ENCODE peak calls at places on chromosomes 11 and 22, in four cellular contexts. B, K, P and Y are unnamed samples.

GRCh38 chr11:35347921-35348331 is 71.4 kb downstream of the SLC1A2 start:
- DNase-seq in P (no peak), K (no peak), B (no peak), Y (peak)

GRCh38 chr22:41106122-41106968 is 14.0 kb downstream of the EP300 start:
- DNase-seq in K (no peak), P (no peak), B (no peak), Y (peak)

GRCh38 chr11:14612624-14613023 is 31.0 kb upstream of the PDE3B start:
- DNase-seq in B (no peak), P (no peak), K (no peak), Y (no peak)

GRCh38 chr22:28438183-28438778 is 241.4 kb downstream of the TTC28 start:
- DNase-seq in B (no peak), P (no peak), K (no peak), Y (no peak)

GRCh38 chr11:78641541-78641940 is 66.9 kb upstream of the NARS2 start:
- DNase-seq in P (no peak), K (no peak), B (no peak), Y (no peak)

GRCh38 chr11:108601150-108601549 is 7.6 kb upstream of the EXPH5 start:
- DNase-seq in K (no peak), P (no peak), B (no peak), Y (peak)

GRCh38 chr11:14578551-14578956 is 58.4 kb upstream of the PSMA1 start:
- DNase-seq in P (peak), B (peak), K (peak), Y (peak)

GRCh38 chr11:15212876-15213275 is 98.2 kb downstream of the INSC start:
- DNase-seq in K (no peak), B (no peak), P (no peak), Y (no peak)

GRCh38 chr11:104134760-104135159 is 29.2 kb downstream of the PDGFD start:
- DNase-seq in B (no peak), P (no peak), K (peak), Y (peak)

GRCh38 chr11:97687106-97687505 is 1297.3 kb downstream of the JRKL start:
- DNase-seq in B (no peak), K (no peak), P (no peak), Y (no peak)

GRCh38 chr22:45576273-45576625 is 73.6 kb downstream of the FBLN1 start:
- DNase-seq in K (no peak), B (no peak), P (no peak), Y (no peak)

GRCh38 chr22:19429950-19430889 is 1.3 kb downstream of the HIRA start:
- DNase-seq in B (peak), P (no peak), K (peak), Y (peak)

GRCh38 chr22:37230673-37231405 is 13.2 kb downstream of the RAC2 start:
- DNase-seq in P (peak), K (no peak), B (no peak), Y (no peak)

GRCh38 chr22:28750471-28750881 is 8.6 kb downstream of the HSCB start:
- DNase-seq in B (no peak), K (peak), P (no peak), Y (peak)

GRCh38 chr11:295351-296205 is 3.7 kb downstream of the IFITM5 start:
- DNase-seq in P (no peak), B (no peak), K (no peak), Y (no peak)

GRCh38 chr11:120907971-120908370 is 115.9 kb upstream of the TBCEL start:
- DNase-seq in K (no peak), B (no peak), P (no peak), Y (no peak)

GRCh38 chr11:119611027-119611426 is 118.0 kb downstream of the NECTIN1 start:
- DNase-seq in K (no peak), P (no peak), B (no peak), Y (no peak)

GRCh38 chr22:17314472-17314871 is 54.8 kb upstream of the CECR2 start:
- DNase-seq in B (no peak), K (no peak), P (no peak), Y (no peak)

GRCh38 chr22:39363751-39364484 is 14.1 kb downstream of the SYNGR1 start:
- DNase-seq in B (peak), K (no peak), P (no peak), Y (no peak)

GRCh38 chr11:16856022-16856471 is 117.6 kb downstream of the C11orf58 start:
- DNase-seq in K (no peak), P (no peak), B (peak), Y (no peak)

GRCh38 chr22:48600681-48601080 is 1227.0 kb downstream of the BRD1 start:
- DNase-seq in K (no peak), B (no peak), P (no peak), Y (no peak)

GRCh38 chr11:19607656-19608360 is 104.8 kb upstream of the NAV2 start:
- DNase-seq in B (no peak), P (no peak), K (no peak), Y (peak)

GRCh38 chr11:120068114-120068573 is 69.8 kb downstream of the TRIM29 start:
- DNase-seq in B (no peak), P (no peak), K (peak), Y (peak)

GRCh38 chr11:119187123-119187892 is 2.0 kb downstream of the NHERF4 start:
- DNase-seq in B (peak), P (no peak), K (no peak), Y (no peak)

GRCh38 chr11:73416711-73417265 is 40.6 kb downstream of the RELT start:
- DNase-seq in K (no peak), P (no peak), B (no peak), Y (peak)

GRCh38 chr11:24386551-24387404 is 110.1 kb upstream of the LUZP2 start:
- DNase-seq in P (no peak), B (no peak), K (peak), Y (peak)

GRCh38 chr22:29914165-29914564 is 31.2 kb downstream of the MTMR3 start:
- DNase-seq in K (peak), B (no peak), P (no peak), Y (peak)

GRCh38 chr22:30460147-30460546 is 11.7 kb downstream of the SEC14L3 start:
- DNase-seq in P (no peak), B (no peak), K (no peak), Y (no peak)

GRCh38 chr11:75525433-75526191 is at the start of gene GDPD5:
- DNase-seq in P (no peak), B (peak), K (peak), Y (peak)

GRCh38 chr22:39721456-39722325 is 151.1 kb downstream of the CACNA1I start:
- DNase-seq in P (no peak), B (no peak), K (no peak), Y (no peak)

GRCh38 chr11:107123022-107123421 is 104.7 kb upstream of the GUCY1A2 start:
- DNase-seq in P (no peak), K (no peak), B (no peak), Y (no peak)

GRCh38 chr22:38973289-38974169 is 8.6 kb upstream of the APOBEC3B start:
- DNase-seq in K (peak), B (peak), P (no peak), Y (peak)

GRCh38 chr11:129209891-129210830 is 18.0 kb upstream of the ARHGAP32 start:
- DNase-seq in K (no peak), B (no peak), P (no peak), Y (no peak)

GRCh38 chr11:130904380-130904779 is 11.9 kb downstream of the SNX19 start:
- DNase-seq in B (peak), P (no peak), K (no peak), Y (no peak)

GRCh38 chr11:8908099-8908498 is 2.9 kb upstream of the AKIP1 start:
- DNase-seq in B (no peak), P (no peak), K (no peak), Y (no peak)

GRCh38 chr11:8905528-8906165 is 5.3 kb upstream of the AKIP1 start:
- DNase-seq in P (no peak), B (no peak), K (no peak), Y (peak)

GRCh38 chr11:8907116-8907515 is 3.9 kb upstream of the AKIP1 start:
- DNase-seq in B (no peak), K (no peak), P (no peak), Y (no peak)

GRCh38 chr11:8910662-8911039 is 338 bp upstream of the AKIP1 start:
- DNase-seq in B (no peak), P (no peak), K (peak), Y (no peak)

GRCh38 chr11:8906629-8907028 is 4.4 kb upstream of the AKIP1 start:
- DNase-seq in K (peak), B (no peak), P (no peak), Y (peak)
- TF ChIP-seq FOS in K (peak), B (no peak), P (no peak), Y (peak)

GRCh38 chr22:42473484-42474193 is 41.4 kb upstream of the NFAM1 start:
- DNase-seq in B (peak), P (no peak), K (peak), Y (peak)
- TF ChIP-seq FOS in B (no peak), P (no peak), K (no peak), Y (no peak)

DNA sequence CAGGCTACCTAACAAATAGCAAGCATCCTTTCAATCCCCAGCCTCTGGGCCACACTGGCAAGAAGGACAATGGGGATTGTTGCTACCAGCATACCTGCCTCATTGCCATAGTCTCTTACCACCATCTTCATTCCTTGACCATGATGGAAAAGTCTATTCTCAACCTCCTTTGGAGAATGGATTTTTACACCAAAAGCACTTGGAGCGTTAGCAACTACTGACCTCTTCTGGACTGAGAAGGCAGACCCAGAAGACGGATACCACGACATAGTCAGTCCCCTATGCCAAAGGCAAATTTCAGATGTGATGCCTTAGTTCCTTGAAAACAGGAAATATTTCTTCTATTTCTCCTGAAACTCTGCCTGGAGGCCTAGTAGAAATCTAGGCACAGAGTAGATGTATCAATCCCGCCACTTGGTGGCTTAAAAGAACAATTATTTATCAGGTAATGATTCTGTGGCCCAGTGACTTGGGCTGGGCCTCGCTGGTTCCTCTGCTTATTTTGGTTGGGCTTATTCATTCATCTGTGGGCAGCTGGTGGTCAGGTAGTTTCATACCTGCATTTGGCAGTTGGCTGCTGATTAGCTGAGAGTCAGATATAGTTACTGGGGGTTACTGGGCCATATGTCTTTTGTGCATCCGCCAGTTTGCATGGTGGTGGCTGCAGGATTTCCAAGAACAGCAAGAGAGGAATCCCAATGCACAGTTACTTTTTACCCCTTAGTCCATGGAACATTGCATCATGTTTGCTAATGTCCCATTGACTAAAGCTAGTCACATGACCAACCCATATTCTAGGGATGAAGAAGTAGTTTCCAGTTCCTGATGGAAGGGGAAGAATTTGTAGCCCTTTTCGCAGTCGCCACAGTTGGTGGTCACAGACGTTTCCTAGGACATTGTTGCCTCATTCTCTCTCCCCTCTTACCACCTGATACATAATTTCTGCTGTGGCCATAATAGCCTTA is 75.2 kb downstream of the DHCR7 start:
- DNase-seq in K (no peak), B (no peak), P (peak), Y (peak)
- TF ChIP-seq FOS in K (no peak), B (no peak), P (no peak), Y (no peak)

GRCh38 chr11:93032580-93032979 is 63.1 kb downstream of the MTNR1B start:
- DNase-seq in B (no peak), K (no peak), P (no peak), Y (peak)
- TF ChIP-seq FOS in B (no peak), K (no peak), P (no peak), Y (no peak)

GRCh38 chr11:67053896-67054850 is 2.5 kb upstream of the RHOD start:
- DNase-seq in K (peak), P (no peak), B (peak), Y (peak)
- TF ChIP-seq FOS in K (no peak), P (no peak), B (no peak), Y (peak)

GRCh38 chr11:12854297-12854661 is 154.8 kb upstream of the RASSF10 start:
- DNase-seq in P (no peak), B (no peak), K (no peak), Y (no peak)

GRCh38 chr11:12853325-12853651 is 155.8 kb upstream of the RASSF10 start:
- DNase-seq in P (no peak), K (no peak), B (no peak), Y (no peak)

GRCh38 chr11:12853652-12854296 is 155.3 kb upstream of the RASSF10 start:
- DNase-seq in B (peak), P (no peak), K (no peak), Y (peak)

GRCh38 chr11:12856338-12856737 is 152.8 kb upstream of the RASSF10 start:
- DNase-seq in B (no peak), P (no peak), K (no peak), Y (no peak)

GRCh38 chr11:12854829-12855228 is 154.3 kb upstream of the RASSF10 start:
- DNase-seq in K (no peak), P (no peak), B (no peak), Y (no peak)
- TF ChIP-seq FOS in K (no peak), P (no peak), B (no peak), Y (no peak)

DNA sequence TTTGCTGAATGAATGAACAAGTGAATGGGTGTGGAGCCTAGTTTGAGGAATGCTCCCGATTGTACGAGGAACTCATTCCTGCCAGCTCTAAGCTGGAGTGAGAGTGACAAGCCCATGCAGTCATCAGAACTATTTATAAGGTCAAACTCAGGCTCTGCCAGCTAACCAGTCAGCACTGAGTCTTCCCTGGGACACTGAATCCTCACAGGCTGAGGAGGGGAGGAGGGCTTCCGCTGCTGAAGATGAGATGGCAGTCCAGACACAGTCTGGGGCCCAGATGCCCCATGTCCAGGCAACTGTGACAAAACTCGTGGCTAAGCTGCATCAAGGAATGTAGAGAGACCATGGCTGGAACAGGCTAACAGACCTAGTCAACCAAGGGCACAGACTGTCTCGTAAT is 4.0 kb downstream of the LRP4 start:
- DNase-seq in K (no peak), P (no peak), B (no peak), Y (peak)
- TF ChIP-seq FOS in K (no peak), P (no peak), B (no peak), Y (no peak)

GRCh38 chr22:24305260-24305692 is 34.6 kb downstream of the SPECC1L start:
- DNase-seq in K (peak), P (no peak), B (no peak), Y (peak)

GRCh38 chr22:24303007-24303406 is 32.4 kb downstream of the SPECC1L start:
- DNase-seq in P (no peak), B (no peak), K (no peak), Y (no peak)

GRCh38 chr22:24304067-24304675 is 33.5 kb downstream of the SPECC1L start:
- DNase-seq in K (no peak), B (no peak), P (no peak), Y (no peak)

GRCh38 chr22:24302591-24302990 is 32.0 kb downstream of the SPECC1L start:
- DNase-seq in K (no peak), B (no peak), P (no peak), Y (no peak)
- TF ChIP-seq FOS in K (no peak), B (no peak), P (no peak), Y (no peak)

GRCh38 chr11:110070176-110070575 is 23.0 kb upstream of the ZC3H12C start:
- DNase-seq in B (no peak), K (no peak), P (no peak), Y (no peak)
- TF ChIP-seq FOS in B (no peak), K (no peak), P (no peak), Y (no peak)

GRCh38 chr11:135069043-135069442 is 657.0 kb upstream of the B3GAT1 start:
- DNase-seq in B (no peak), K (no peak), P (no peak), Y (no peak)
- TF ChIP-seq FOS in B (no peak), K (no peak), P (no peak), Y (no peak)